ENCODE peak calls at places on chromosomes 13 and 19, in eight cellular contexts. G is CD8-positive, alpha-beta T cell; E is uterus; U is hepatocyte; X is IMR-90; Z is thoracic aorta; L is CD4-positive, CD25-positive, alpha-beta regulatory T cell; J is tibial nerve. H is an unnamed sample.
A peak's percentile ranks its signal among the peaks of the same experiment; 100 is the strongest.

GRCh38 chr13:110610955-110611595 is 4.3 kb upstream of the NAXD start:
- DNase-seq in G (no peak), E (no peak), U (no peak), X (peak; percentile 21), Z (no peak), L (peak; percentile 35), J (no peak), H (no peak)

GRCh38 chr13:70987043-70987442 is 878.8 kb upstream of the KLHL1 start:
- DNase-seq in G (no peak), E (no peak), U (no peak), X (no peak), Z (no peak), L (no peak), J (no peak), H (no peak)

GRCh38 chr13:36275190-36276002 is 22.2 kb downstream of the CCDC169 start:
- DNase-seq in G (no peak), E (no peak), U (peak; percentile 83), X (peak; percentile 72), Z (no peak), L (peak; percentile 40), J (no peak), H (no peak)

GRCh38 chr13:61149333-61149730 is 266.3 kb downstream of the PCDH20 start:
- DNase-seq in G (no peak), E (no peak), U (no peak), X (no peak), Z (no peak), L (no peak), J (no peak), H (no peak)

GRCh38 chr13:110497003-110497402 is 64.5 kb downstream of the RAB20 start:
- DNase-seq in G (no peak), E (no peak), U (no peak), X (no peak), Z (no peak), L (no peak), J (no peak), H (no peak)

GRCh38 chr13:76225815-76226489 is 589.8 kb downstream of the LMO7 start:
- DNase-seq in G (no peak), E (no peak), U (peak; percentile 9), X (peak; percentile 90), Z (no peak), L (no peak), J (no peak), H (no peak)

GRCh38 chr19:12064266-12065099 is at the start of gene ZNF844:
- DNase-seq in G (peak; percentile 69), E (peak; percentile 95), U (peak; percentile 96), X (peak; percentile 81), Z (peak; percentile 91), L (peak; percentile 62), J (peak; percentile 98), H (peak; percentile 55)

GRCh38 chr13:69389899-69390298 is 717.7 kb upstream of the ATXN8OS start:
- DNase-seq in G (no peak), E (no peak), U (peak; percentile 6), X (no peak), Z (no peak), L (no peak), J (no peak), H (no peak)

GRCh38 chr19:40521276-40521675 is 54.5 kb downstream of the SPTBN4 start:
- DNase-seq in G (no peak), E (no peak), U (no peak), X (peak; percentile 29), Z (no peak), L (peak; percentile 38), J (no peak), H (no peak)

GRCh38 chr19:48006762-48007161 is 12.3 kb downstream of the ELSPBP1 start:
- DNase-seq in G (no peak), E (no peak), U (no peak), X (no peak), Z (no peak), L (peak; percentile 11), J (no peak), H (no peak)

GRCh38 chr19:29702161-29702957 is 12.7 kb downstream of the C19orf12 start:
- DNase-seq in G (no peak), E (no peak), U (no peak), X (no peak), Z (no peak), L (no peak), J (no peak), H (no peak)

GRCh38 chr13:20405691-20406090 is 120.0 kb downstream of the CRYL1 start:
- DNase-seq in G (no peak), E (no peak), U (no peak), X (no peak), Z (no peak), L (no peak), J (no peak), H (peak; percentile 44)

GRCh38 chr13:40271931-40272775 is 394.3 kb downstream of the FOXO1 start:
- DNase-seq in G (no peak), E (peak; percentile 84), U (peak; percentile 44), X (peak; percentile 22), Z (peak; percentile 76), L (peak; percentile 20), J (peak; percentile 80), H (peak; percentile 83)

GRCh38 chr13:40589285-40590109 is 76.9 kb downstream of the FOXO1 start:
- DNase-seq in G (no peak), E (no peak), U (no peak), X (no peak), Z (no peak), L (no peak), J (no peak), H (no peak)

GRCh38 chr19:2013683-2013961 is 1.9 kb downstream of the BTBD2 start:
- DNase-seq in G (no peak), E (no peak), U (no peak), X (no peak), Z (no peak), L (no peak), J (no peak), H (no peak)

GRCh38 chr19:2014081-2014693 is 1.3 kb downstream of the BTBD2 start:
- DNase-seq in G (no peak), E (no peak), U (no peak), X (no peak), Z (no peak), L (no peak), J (no peak), H (no peak)

GRCh38 chr19:2014731-2015610 is 543 bp downstream of the BTBD2 start:
- DNase-seq in G (no peak), E (peak; percentile 54), U (peak; percentile 65), X (no peak), Z (no peak), L (peak; percentile 41), J (no peak), H (no peak)

GRCh38 chr19:2011169-2011568 is 4.3 kb downstream of the BTBD2 start:
- DNase-seq in G (no peak), E (no peak), U (no peak), X (no peak), Z (no peak), L (no peak), J (no peak), H (no peak)

GRCh38 chr19:2012941-2013682 is 2.4 kb downstream of the BTBD2 start:
- DNase-seq in G (no peak), E (no peak), U (no peak), X (no peak), Z (no peak), L (no peak), J (no peak), H (no peak)
- H3K4me3 ChIP-seq in G (no peak overlapping the region), E (no peak overlapping the region), U (no peak overlapping the region), X (no peak overlapping the region), Z (no peak overlapping the region), L (no peak overlapping the region), J (no peak overlapping the region), H (no peak overlapping the region)

GRCh38 chr13:95553271-95553588 is 710 bp downstream of the CLDN10 start:
- DNase-seq in G (no peak), E (no peak), U (no peak), X (no peak), Z (no peak), L (no peak), J (no peak), H (no peak)
- H3K4me3 ChIP-seq in G (no peak overlapping the region), E (peak overlapping the region; percentile 16), U (no peak overlapping the region), X (no peak overlapping the region), Z (peak overlapping the region; percentile 28), L (no peak overlapping the region), J (no peak overlapping the region), H (peak overlapping the region; percentile 44)

GRCh38 chr19:6272411-6272791 is 7.4 kb downstream of the MLLT1 start:
- DNase-seq in G (no peak), E (peak; percentile 35), U (no peak), X (no peak), Z (no peak), L (no peak), J (no peak), H (no peak)
- H3K4me3 ChIP-seq in G (no peak overlapping the region), E (peak overlapping the region; percentile 14), U (no peak overlapping the region), X (no peak overlapping the region), Z (peak overlapping the region; percentile 64), L (no peak overlapping the region), J (peak overlapping the region; percentile 38), H (peak overlapping the region; percentile 30)

GRCh38 chr13:42270857-42271215 is 1.1 kb upstream of the AKAP11 start:
- DNase-seq in G (no peak), E (no peak), U (no peak), X (no peak), Z (no peak), L (no peak), J (no peak), H (no peak)
- H3K4me3 ChIP-seq in G (peak overlapping the region; percentile 63), E (peak overlapping the region; percentile 72), U (peak overlapping the region; percentile 32), X (peak overlapping the region; percentile 52), Z (peak overlapping the region; percentile 94), L (peak overlapping the region; percentile 81), J (peak overlapping the region; percentile 85), H (peak overlapping the region; percentile 83)

GRCh38 chr19:50427318-50427925 is 5.3 kb upstream of the MYBPC2 start:
- DNase-seq in G (no peak), E (no peak), U (no peak), X (no peak), Z (no peak), L (no peak), J (no peak), H (no peak)

GRCh38 chr19:50428768-50429463 is 3.8 kb upstream of the MYBPC2 start:
- DNase-seq in G (no peak), E (no peak), U (no peak), X (no peak), Z (no peak), L (no peak), J (no peak), H (no peak)

GRCh38 chr19:50425581-50425980 is 6.8 kb downstream of the SPIB start:
- DNase-seq in G (no peak), E (no peak), U (no peak), X (no peak), Z (no peak), L (no peak), J (no peak), H (no peak)

GRCh38 chr19:50430888-50431342 is 1.8 kb upstream of the MYBPC2 start:
- DNase-seq in G (no peak), E (no peak), U (no peak), X (no peak), Z (no peak), L (no peak), J (no peak), H (no peak)

GRCh38 chr19:50427997-50428425 is 4.7 kb upstream of the MYBPC2 start:
- DNase-seq in G (peak; percentile 3), E (peak; percentile 67), U (peak; percentile 86), X (peak; percentile 69), Z (no peak), L (peak; percentile 44), J (peak; percentile 62), H (peak; percentile 73)
- H3K4me3 ChIP-seq in G (peak overlapping the region; percentile 19), E (no peak overlapping the region), U (no peak overlapping the region), X (no peak overlapping the region), Z (peak overlapping the region; percentile 48), L (no peak overlapping the region), J (peak overlapping the region; percentile 27), H (peak overlapping the region; percentile 30)

GRCh38 chr19:49363265-49364082 is at the start of gene DKKL1:
- DNase-seq in G (peak; percentile 33), E (peak; percentile 100), U (peak; percentile 98), X (peak; percentile 99), Z (peak; percentile 99), L (peak; percentile 63), J (peak; percentile 100), H (peak; percentile 91)
- H3K4me3 ChIP-seq in G (peak within 1 kb of the TSS; percentile 31), E (peak within 1 kb of the TSS; percentile 96), U (peak within 1 kb of the TSS; percentile 95), X (peak within 1 kb of the TSS; percentile 82), Z (peak within 1 kb of the TSS; percentile 86), L (peak within 1 kb of the TSS; percentile 44), J (peak within 1 kb of the TSS; percentile 85), H (peak within 1 kb of the TSS; percentile 88)